ENCODE peak calls at places on chromosomes 2 and 18, in six cellular contexts. P is activated CD8-positive, alpha-beta memory T cell treated with anti-CD3 and anti-CD28 coated beads for 24 hours; F is MM.1S; D is DND-41; W is fibroblast of pulmonary artery; O is posterior vena cava. R is an unnamed sample.

GRCh38 chr18:74525741-74526140 is 8.6 kb upstream of the CNDP1 start:
- DNase-seq in P (no peak), F (no peak), D (no peak), W (no peak), O (peak), R (no peak)

GRCh38 chr2:187573722-187574121 is 19.5 kb upstream of the TFPI start:
- DNase-seq in P (no peak), F (no peak), D (no peak), W (no peak), O (no peak), R (no peak)

GRCh38 chr2:72570401-72570800 is 255.4 kb downstream of the EXOC6B start:
- DNase-seq in P (no peak), F (no peak), D (no peak), W (peak), O (no peak), R (peak)

GRCh38 chr2:168234407-168235085 is 12.8 kb downstream of the STK39 start:
- DNase-seq in P (no peak), F (no peak), D (no peak), W (no peak), O (no peak), R (no peak)

GRCh38 chr2:26850002-26850431 is 2.1 kb downstream of the DPYSL5 start:
- DNase-seq in P (no peak), F (no peak), D (no peak), W (no peak), O (no peak), R (no peak)

GRCh38 chr2:105038383-105039061 is 653 bp downstream of the MRPS9 start:
- DNase-seq in P (no peak), F (peak), D (no peak), W (peak), O (no peak), R (no peak)

GRCh38 chr2:170106441-170106840 is 71.5 kb upstream of the MYO3B start:
- DNase-seq in P (no peak), F (no peak), D (no peak), W (no peak), O (no peak), R (no peak)

GRCh38 chr2:177629357-177630000 is 236.9 kb downstream of the AGPS start:
- DNase-seq in P (no peak), F (peak), D (no peak), W (no peak), O (no peak), R (no peak)

GRCh38 chr2:197673606-197674005 is 1.8 kb downstream of the RFTN2 start:
- DNase-seq in P (no peak), F (no peak), D (no peak), W (no peak), O (no peak), R (no peak)

GRCh38 chr2:241636182-241636982 is 576 bp downstream of the THAP4 start:
- DNase-seq in P (peak), F (peak), D (peak), W (no peak), O (peak), R (peak)

GRCh38 chr2:158796606-158797005 is 1.5 kb downstream of the DAPL1 start:
- DNase-seq in P (no peak), F (no peak), D (no peak), W (no peak), O (no peak), R (no peak)

GRCh38 chr2:71502941-71503738 is 49.8 kb downstream of the DYSF start:
- DNase-seq in P (no peak), F (no peak), D (no peak), W (no peak), O (peak), R (no peak)